ENCODE peak calls at places on chromosomes 7 and 10, in four cellular contexts. O is SK-N-SH, P is H1, L is K562. R is an unnamed sample.

GRCh38 chr7:157809863-157810851 is 473.4 kb downstream of the DNAJB6 start:
- DNase-seq in L (no peak), P (no peak), O (no peak), R (no peak)

GRCh38 chr7:37732880-37733279 is 49.3 kb downstream of the GPR141 start:
- DNase-seq in O (no peak), P (no peak), L (no peak), R (no peak)

GRCh38 chr10:88992945-88993537 is 2.4 kb downstream of the FAS start:
- DNase-seq in P (no peak), L (no peak), O (no peak), R (no peak)

GRCh38 chr10:58546722-58547121 is 34.0 kb downstream of the BICC1 start:
- DNase-seq in L (no peak), P (no peak), O (no peak), R (no peak)

GRCh38 chr10:101602767-101603398 is 14.8 kb downstream of the DPCD start:
- DNase-seq in P (peak; percentile 81), O (peak; percentile 84), L (peak; percentile 83), R (peak; percentile 94)

GRCh38 chr10:123346581-123346980 is 192.4 kb downstream of the BUB3 start:
- DNase-seq in L (no peak), O (no peak), P (no peak), R (no peak)

GRCh38 chr7:130371059-130371458 is 9.2 kb upstream of the CPA1 start:
- DNase-seq in O (no peak), L (no peak), P (no peak), R (no peak)

GRCh38 chr10:28326516-28327493 is 23.9 kb upstream of the MPP7 start:
- DNase-seq in P (no peak), L (no peak), O (no peak), R (no peak)

GRCh38 chr7:29139191-29139590 is 7.1 kb downstream of the CPVL start:
- DNase-seq in L (no peak), O (no peak), P (no peak), R (no peak)

GRCh38 chr10:88542522-88542921 is 40.6 kb downstream of the RNLS start:
- DNase-seq in O (no peak), L (no peak), P (no peak), R (no peak)

GRCh38 chr7:36512607-36513006 is 122.9 kb downstream of the ANLN start:
- DNase-seq in P (no peak), L (peak; percentile 14), O (peak; percentile 45), R (no peak)

GRCh38 chr10:102467971-102468438 is 16.7 kb upstream of the C10orf95 start:
- DNase-seq in P (no peak), L (peak; percentile 67), O (no peak), R (no peak)

GRCh38 chr7:53596230-53596629 is 560.8 kb downstream of the POM121L12 start:
- DNase-seq in O (no peak), P (no peak), L (no peak), R (no peak)

GRCh38 chr10:52378124-52378523 is 64.0 kb downstream of the DKK1 start:
- DNase-seq in P (no peak), O (no peak), L (no peak), R (no peak)

GRCh38 chr7:4307645-4308590 is 374.2 kb upstream of the FOXK1 start:
- DNase-seq in O (no peak), L (no peak), P (no peak), R (peak; percentile 54)

GRCh38 chr10:13617146-13617545 is 30.4 kb downstream of the PRPF18 start:
- DNase-seq in P (no peak), L (no peak), O (no peak), R (no peak)

GRCh38 chr10:77455538-77455937 is 182.1 kb downstream of the KCNMA1 start:
- DNase-seq in O (no peak), P (no peak), L (no peak), R (no peak)

GRCh38 chr10:33815776-33816175 is 481.3 kb upstream of the NRP1 start:
- DNase-seq in P (no peak), L (no peak), O (no peak), R (no peak)

GRCh38 chr7:115476666-115477065 is 553.9 kb downstream of the TFEC start:
- DNase-seq in P (no peak), O (no peak), L (no peak), R (no peak)

GRCh38 chr10:97511711-97512445 is 13.2 kb downstream of the UBTD1 start:
- DNase-seq in P (no peak), L (peak; percentile 22), O (no peak), R (no peak)

GRCh38 chr10:132482090-132482489 is 55.5 kb upstream of the INPP5A start:
- DNase-seq in P (no peak), O (no peak), L (no peak), R (no peak)

GRCh38 chr7:106692450-106693051 is 31.6 kb upstream of the CCDC71L start:
- DNase-seq in L (no peak), P (no peak), O (no peak), R (no peak)

GRCh38 chr7:112370436-112370835 is 79.8 kb upstream of the IFRD1 start:
- DNase-seq in P (no peak), O (no peak), L (no peak), R (no peak)

GRCh38 chr10:1211844-1212570 is 155.8 kb downstream of the WDR37 start:
- DNase-seq in O (peak; percentile 64), L (no peak), P (no peak), R (no peak)

GRCh38 chr10:23914641-23915040 is 294.3 kb upstream of the KIAA1217 start:
- DNase-seq in L (no peak), P (no peak), O (no peak), R (no peak)

GRCh38 chr10:119651514-119652327 is 541 bp downstream of the BAG3 start:
- DNase-seq in P (no peak), L (peak; percentile 25), O (no peak), R (no peak)

GRCh38 chr7:38463277-38464224 is 167.6 kb downstream of the AMPH start:
- DNase-seq in L (peak; percentile 24), P (no peak), O (no peak), R (no peak)

GRCh38 chr7:17671956-17672355 is 268.3 kb downstream of the SNX13 start:
- DNase-seq in P (no peak), L (no peak), O (no peak), R (no peak)

GRCh38 chr10:26781797-26782196 is 79.0 kb downstream of the ABI1 start:
- DNase-seq in P (no peak), O (no peak), L (no peak), R (no peak)

GRCh38 chr10:15147594-15148392 is 20.7 kb downstream of the NMT2 start:
- DNase-seq in O (no peak), L (no peak), P (no peak), R (no peak)

GRCh38 chr7:44971188-44971907 is 7.5 kb downstream of the MYO1G start:
- DNase-seq in P (no peak), L (no peak), O (peak; percentile 18), R (no peak)

GRCh38 chr10:1344846-1345245 is 288.7 kb downstream of the WDR37 start:
- DNase-seq in O (no peak), P (no peak), L (no peak), R (no peak)

GRCh38 chr7:75611557-75612178 is 119.5 kb downstream of the SPDYE5 start:
- DNase-seq in L (no peak), O (no peak), P (no peak), R (peak; percentile 49)

GRCh38 chr7:149126662-149127321 is 668 bp upstream of the ZNF425 start:
- DNase-seq in O (peak; percentile 91), P (no peak), L (peak; percentile 75), R (no peak)

GRCh38 chr7:39882148-39882784 is 67.8 kb upstream of the CDK13 start:
- DNase-seq in P (no peak), L (no peak), O (no peak), R (no peak)

DNA sequence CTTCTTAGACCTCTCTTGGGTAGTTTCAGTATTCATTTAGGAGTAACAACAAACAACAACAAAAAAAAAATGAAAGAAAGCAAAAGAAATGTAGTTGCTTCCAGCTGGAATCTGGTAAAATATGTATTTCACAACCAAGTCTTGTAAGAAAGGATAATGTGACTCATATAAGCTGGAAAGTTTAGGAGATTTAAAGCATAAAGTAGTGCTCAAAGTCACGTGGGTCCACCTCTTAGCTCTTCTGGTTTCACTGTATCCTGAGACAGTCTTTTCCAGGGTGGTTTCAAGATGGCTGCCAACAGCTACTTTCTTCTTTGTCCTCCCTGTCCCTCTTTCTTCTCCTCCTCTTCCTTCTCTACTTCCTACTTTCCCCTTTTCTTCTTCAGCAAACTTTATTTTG is 69.5 kb upstream of the CDK13 start:
- DNase-seq in P (no peak), L (no peak), O (no peak), R (no peak)
- TF ChIP-seq TEAD4 in P (no peak), L (no peak), O (no peak), R (no peak)

DNA sequence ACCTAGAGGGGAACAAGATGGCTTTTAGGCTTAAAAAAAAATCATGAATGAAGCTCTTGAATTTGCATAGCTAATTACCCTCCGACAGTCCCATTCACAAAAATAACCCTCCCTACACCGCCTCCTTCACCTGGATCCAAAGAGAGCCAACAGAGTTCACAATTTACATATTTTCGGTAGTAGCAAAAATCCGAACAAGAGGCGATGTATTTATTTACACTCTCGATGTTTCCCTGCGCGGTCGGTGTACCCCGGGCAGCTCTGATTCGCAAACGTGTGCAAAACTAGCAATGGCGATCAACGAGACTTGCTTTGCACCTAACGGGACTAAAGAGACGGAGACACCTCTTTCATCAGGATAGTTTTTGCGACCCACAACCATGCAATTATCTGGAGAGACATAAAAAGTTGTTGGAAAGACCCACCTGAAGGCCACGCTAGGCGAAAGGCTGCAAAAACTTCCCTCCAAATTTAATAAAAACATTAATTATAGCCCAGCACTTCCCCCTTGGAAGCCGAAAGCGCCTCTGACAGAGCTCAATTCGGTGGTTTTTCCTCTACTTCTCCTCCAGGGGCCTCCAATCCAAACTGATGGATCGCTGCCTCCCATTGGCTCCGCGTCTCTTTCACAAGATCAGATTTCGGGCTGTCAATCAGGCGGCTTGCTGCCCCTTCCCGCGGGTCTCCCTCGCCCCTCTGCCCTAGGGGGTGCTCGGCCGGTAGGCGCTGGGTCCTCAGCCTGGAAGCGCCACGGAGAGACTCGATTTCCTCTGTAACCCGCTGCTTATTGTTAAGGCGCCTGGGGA is at the start of gene ETV1:
- DNase-seq in P (peak; percentile 89), L (peak; percentile 86), O (peak; percentile 76), R (peak; percentile 88)
- TF ChIP-seq TEAD4 in P (no peak), L (no peak), O (no peak), R (no peak)

GRCh38 chr7:137967143-137968018 is 34.5 kb downstream of the CREB3L2 start:
- DNase-seq in L (peak; percentile 92), P (no peak), O (no peak), R (no peak)
- TF ChIP-seq TEAD4 in L (peak; percentile 95), P (no peak), O (peak; percentile 15), R (no peak)

GRCh38 chr7:144515430-144515829 is 111.9 kb upstream of the NOBOX start:
- DNase-seq in L (no peak), P (no peak), O (no peak), R (no peak)

GRCh38 chr7:144517762-144518161 is 114.3 kb upstream of the NOBOX start:
- DNase-seq in L (no peak), O (no peak), P (no peak), R (no peak)

GRCh38 chr7:144508702-144509101 is 105.2 kb upstream of the NOBOX start:
- DNase-seq in P (no peak), O (no peak), L (no peak), R (no peak)

GRCh38 chr7:144516729-144517128 is 113.2 kb upstream of the NOBOX start:
- DNase-seq in O (no peak), L (no peak), P (no peak), R (no peak)

DNA sequence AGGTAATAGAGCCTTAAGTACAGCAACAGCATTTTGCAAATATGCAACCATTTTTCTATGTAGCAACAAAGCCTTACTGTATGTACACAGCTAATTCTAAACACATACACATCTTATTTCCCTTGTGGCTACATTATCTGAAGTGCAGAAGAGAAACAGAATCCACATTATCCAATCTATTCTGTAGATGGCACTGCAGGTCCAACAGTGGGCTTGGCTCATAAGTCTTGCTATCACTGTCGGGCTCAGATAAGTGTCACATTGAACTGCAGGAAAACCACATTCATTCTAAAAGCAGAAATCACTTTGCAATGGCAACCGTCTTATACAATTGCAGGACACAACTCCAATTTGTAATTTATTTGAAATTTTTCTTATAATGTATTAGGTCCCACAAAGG is 109.8 kb upstream of the NOBOX start:
- DNase-seq in O (no peak), P (no peak), L (peak; percentile 12), R (no peak)
- TF ChIP-seq TEAD4 in O (no peak), P (no peak), L (no peak), R (no peak)

R was measured in WTC11.